ENCODE peak calls at places on chromosomes 16 and 17, in nine cellular contexts. One of them, this sample, is unnamed.

GRCh38 chr16:51008037-51008436 is 143.0 kb downstream of the SALL1 start:
- DNase-seq in lung: no peak
- DNase-seq in astrocyte of the spinal cord: no peak
- DNase-seq in epithelial cell of esophagus: no peak
- DNase-seq in fibroblast of the aortic adventitia: no peak
- DNase-seq in tibial nerve: no peak
- DNase-seq in Caco-2: no peak
- DNase-seq in left lung: no peak
- DNase-seq in HFF-Myc: no peak
- DNase-seq in this sample: no peak

GRCh38 chr17:76720211-76720610 is 6.2 kb downstream of the JMJD6 start:
- DNase-seq in lung: no peak
- DNase-seq in astrocyte of the spinal cord: no peak
- DNase-seq in epithelial cell of esophagus: no peak
- DNase-seq in fibroblast of the aortic adventitia: no peak
- DNase-seq in tibial nerve: no peak
- DNase-seq in Caco-2: no peak
- DNase-seq in left lung: no peak
- DNase-seq in HFF-Myc: no peak
- DNase-seq in this sample: no peak

GRCh38 chr17:76997981-76998531 is 129.9 kb downstream of the MGAT5B start:
- DNase-seq in lung: no peak
- DNase-seq in astrocyte of the spinal cord: peak
- DNase-seq in epithelial cell of esophagus: no peak
- DNase-seq in fibroblast of the aortic adventitia: no peak
- DNase-seq in tibial nerve: no peak
- DNase-seq in Caco-2: no peak
- DNase-seq in left lung: no peak
- DNase-seq in HFF-Myc: no peak
- DNase-seq in this sample: no peak

GRCh38 chr17:38456031-38456815 is 28.0 kb downstream of the ARHGAP23 start:
- DNase-seq in lung: no peak
- DNase-seq in astrocyte of the spinal cord: no peak
- DNase-seq in epithelial cell of esophagus: peak
- DNase-seq in fibroblast of the aortic adventitia: no peak
- DNase-seq in tibial nerve: no peak
- DNase-seq in Caco-2: peak
- DNase-seq in left lung: no peak
- DNase-seq in HFF-Myc: no peak
- DNase-seq in this sample: no peak

GRCh38 chr16:86510465-86511261 is at the start of gene FOXF1:
- DNase-seq in lung: no peak
- DNase-seq in astrocyte of the spinal cord: peak
- DNase-seq in epithelial cell of esophagus: peak
- DNase-seq in fibroblast of the aortic adventitia: peak
- DNase-seq in tibial nerve: no peak
- DNase-seq in Caco-2: no peak
- DNase-seq in left lung: no peak
- DNase-seq in HFF-Myc: no peak
- DNase-seq in this sample: no peak

GRCh38 chr17:77274137-77274829 is 133.5 kb downstream of the SEC14L1 start:
- DNase-seq in lung: no peak
- DNase-seq in astrocyte of the spinal cord: no peak
- DNase-seq in epithelial cell of esophagus: no peak
- DNase-seq in fibroblast of the aortic adventitia: no peak
- DNase-seq in tibial nerve: no peak
- DNase-seq in Caco-2: no peak
- DNase-seq in left lung: no peak
- DNase-seq in HFF-Myc: no peak
- DNase-seq in this sample: no peak

GRCh38 chr17:62739666-62740065 is 68.4 kb downstream of the MARCHF10 start:
- DNase-seq in lung: no peak
- DNase-seq in astrocyte of the spinal cord: no peak
- DNase-seq in epithelial cell of esophagus: no peak
- DNase-seq in fibroblast of the aortic adventitia: no peak
- DNase-seq in tibial nerve: no peak
- DNase-seq in Caco-2: no peak
- DNase-seq in left lung: no peak
- DNase-seq in HFF-Myc: no peak
- DNase-seq in this sample: no peak

GRCh38 chr16:50213939-50214519 is 52.3 kb upstream of the ADCY7 start:
- DNase-seq in lung: no peak
- DNase-seq in astrocyte of the spinal cord: peak
- DNase-seq in epithelial cell of esophagus: peak
- DNase-seq in fibroblast of the aortic adventitia: peak
- DNase-seq in tibial nerve: peak
- DNase-seq in Caco-2: peak
- DNase-seq in left lung: no peak
- DNase-seq in HFF-Myc: no peak
- DNase-seq in this sample: peak

GRCh38 chr16:63361032-63361624 is 1324.9 kb upstream of the CDH8 start:
- DNase-seq in lung: no peak
- DNase-seq in astrocyte of the spinal cord: peak
- DNase-seq in epithelial cell of esophagus: peak
- DNase-seq in fibroblast of the aortic adventitia: peak
- DNase-seq in tibial nerve: peak
- DNase-seq in Caco-2: peak
- DNase-seq in left lung: no peak
- DNase-seq in HFF-Myc: peak
- DNase-seq in this sample: peak

GRCh38 chr16:67246945-67247697 is at the start of gene FHOD1:
- DNase-seq in lung: peak
- DNase-seq in astrocyte of the spinal cord: peak
- DNase-seq in epithelial cell of esophagus: peak
- DNase-seq in fibroblast of the aortic adventitia: peak
- DNase-seq in tibial nerve: peak
- DNase-seq in Caco-2: peak
- DNase-seq in left lung: peak
- DNase-seq in HFF-Myc: peak
- DNase-seq in this sample: peak

GRCh38 chr17:61402978-61403845 is 3.6 kb downstream of the TBX2 start:
- DNase-seq in lung: no peak
- DNase-seq in astrocyte of the spinal cord: no peak
- DNase-seq in epithelial cell of esophagus: no peak
- DNase-seq in fibroblast of the aortic adventitia: peak
- DNase-seq in tibial nerve: no peak
- DNase-seq in Caco-2: no peak
- DNase-seq in left lung: peak
- DNase-seq in HFF-Myc: no peak
- DNase-seq in this sample: no peak

GRCh38 chr16:77721752-77722314 is 481 bp upstream of the NUDT7 start:
- DNase-seq in lung: no peak
- DNase-seq in astrocyte of the spinal cord: no peak
- DNase-seq in epithelial cell of esophagus: no peak
- DNase-seq in fibroblast of the aortic adventitia: no peak
- DNase-seq in tibial nerve: no peak
- DNase-seq in Caco-2: peak
- DNase-seq in left lung: no peak
- DNase-seq in HFF-Myc: no peak
- DNase-seq in this sample: no peak

DNA sequence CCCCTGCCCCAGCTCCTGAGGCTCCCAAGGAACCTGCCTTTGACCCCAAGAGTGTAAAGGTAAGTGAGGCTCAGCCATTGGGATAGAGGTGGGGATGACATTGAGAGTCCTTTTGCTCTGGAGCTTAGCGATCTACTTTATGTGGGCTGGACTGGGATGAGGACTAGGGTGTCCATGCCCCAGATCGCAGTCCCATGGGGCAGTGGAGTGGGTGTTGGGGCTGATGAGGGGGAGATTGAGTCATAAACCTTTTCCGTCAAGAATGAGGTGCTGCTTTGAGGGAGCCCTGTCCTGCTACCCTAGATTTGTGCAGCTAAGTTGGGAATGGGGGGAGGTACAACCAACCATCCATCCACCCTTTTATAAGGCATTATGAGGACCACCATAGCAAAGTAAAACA is 351 bp downstream of the MYL4 start:
- DNase-seq in lung: no peak
- DNase-seq in astrocyte of the spinal cord: no peak
- DNase-seq in epithelial cell of esophagus: no peak
- DNase-seq in fibroblast of the aortic adventitia: no peak
- DNase-seq in tibial nerve: no peak
- DNase-seq in Caco-2: no peak
- DNase-seq in left lung: no peak
- DNase-seq in HFF-Myc: no peak
- DNase-seq in this sample: no peak
- H3K4me3 ChIP-seq in lung: no peak
- H3K4me3 ChIP-seq in astrocyte of the spinal cord: no peak
- H3K4me3 ChIP-seq in epithelial cell of esophagus: no peak
- H3K4me3 ChIP-seq in fibroblast of the aortic adventitia: no peak
- H3K4me3 ChIP-seq in tibial nerve: no peak
- H3K4me3 ChIP-seq in Caco-2: no peak
- H3K4me3 ChIP-seq in left lung: no peak
- H3K4me3 ChIP-seq in HFF-Myc: no peak
- H3K4me3 ChIP-seq in this sample: no peak

DNA sequence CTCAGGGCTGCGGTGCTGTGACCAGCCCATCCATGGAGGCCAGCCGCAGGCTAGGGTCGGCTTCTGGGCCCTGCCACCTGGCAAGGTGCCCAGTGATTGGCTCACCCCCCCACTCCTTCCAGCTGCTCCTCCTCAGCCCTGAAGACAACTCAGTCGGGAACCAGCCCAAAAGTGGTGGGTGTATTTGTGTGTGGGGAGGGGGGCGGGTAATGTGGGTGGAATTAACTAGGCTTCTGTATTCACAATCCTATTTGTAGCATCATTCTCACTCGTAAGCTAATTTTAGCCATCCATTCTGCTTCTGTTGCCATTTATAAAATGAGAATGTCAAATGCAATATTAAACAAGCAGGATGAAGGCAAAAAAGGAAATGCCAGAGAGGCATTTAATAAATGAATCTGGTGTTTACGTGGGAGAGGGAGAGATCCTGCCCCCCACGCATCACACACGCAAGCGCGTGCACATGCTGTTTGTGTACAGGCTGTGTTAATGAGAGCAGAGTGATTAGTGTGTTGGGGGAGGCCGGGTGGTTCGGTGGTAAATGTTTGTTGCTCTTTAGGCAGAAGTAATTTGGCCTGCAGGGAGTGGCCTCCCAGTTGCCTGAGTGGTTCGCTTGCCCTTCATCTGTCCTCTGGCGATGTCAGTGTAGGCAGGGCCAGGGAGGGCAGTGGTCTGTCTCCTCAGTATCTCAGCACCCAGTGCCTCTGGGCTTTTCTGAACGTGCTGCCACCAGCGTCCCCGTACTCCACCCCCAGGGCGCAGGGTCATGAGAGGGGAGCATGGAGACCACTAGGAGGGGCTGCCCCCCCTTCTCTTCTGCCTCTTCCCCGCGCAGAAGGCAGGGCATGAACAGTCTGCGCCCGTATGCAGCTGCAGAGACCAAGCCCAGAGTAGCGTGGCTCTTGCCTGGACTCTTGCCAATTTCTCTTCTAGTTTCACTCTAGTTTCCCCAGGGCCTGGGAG is 140.0 kb downstream of the CCDC182 start:
- DNase-seq in lung: no peak
- DNase-seq in astrocyte of the spinal cord: peak
- DNase-seq in epithelial cell of esophagus: peak
- DNase-seq in fibroblast of the aortic adventitia: peak
- DNase-seq in tibial nerve: peak
- DNase-seq in Caco-2: no peak
- DNase-seq in left lung: no peak
- DNase-seq in HFF-Myc: no peak
- DNase-seq in this sample: peak
- TF ChIP-seq CTCF in lung: no peak
- TF ChIP-seq CTCF in astrocyte of the spinal cord: no peak
- TF ChIP-seq CTCF in epithelial cell of esophagus: no peak
- TF ChIP-seq CTCF in fibroblast of the aortic adventitia: no peak
- TF ChIP-seq CTCF in tibial nerve: no peak
- TF ChIP-seq CTCF in Caco-2: no peak
- TF ChIP-seq CTCF in left lung: no peak
- TF ChIP-seq CTCF in HFF-Myc: no peak
- TF ChIP-seq CTCF in this sample: peak

GRCh38 chr17:48577330-48577945 is 712 bp downstream of the HOXB4 start:
- DNase-seq in lung: no peak
- DNase-seq in astrocyte of the spinal cord: no peak
- DNase-seq in epithelial cell of esophagus: no peak
- DNase-seq in fibroblast of the aortic adventitia: peak
- DNase-seq in tibial nerve: no peak
- DNase-seq in Caco-2: peak
- DNase-seq in left lung: no peak
- DNase-seq in HFF-Myc: no peak
- DNase-seq in this sample: no peak

GRCh38 chr17:48579738-48580543 is 1.8 kb upstream of the HOXB4 start:
- DNase-seq in lung: no peak
- DNase-seq in astrocyte of the spinal cord: peak
- DNase-seq in epithelial cell of esophagus: no peak
- DNase-seq in fibroblast of the aortic adventitia: peak
- DNase-seq in tibial nerve: no peak
- DNase-seq in Caco-2: peak
- DNase-seq in left lung: no peak
- DNase-seq in HFF-Myc: no peak
- DNase-seq in this sample: no peak

GRCh38 chr17:48576479-48577309 is 1.5 kb downstream of the HOXB4 start:
- DNase-seq in lung: no peak
- DNase-seq in astrocyte of the spinal cord: peak
- DNase-seq in epithelial cell of esophagus: peak
- DNase-seq in fibroblast of the aortic adventitia: peak
- DNase-seq in tibial nerve: no peak
- DNase-seq in Caco-2: no peak
- DNase-seq in left lung: no peak
- DNase-seq in HFF-Myc: no peak
- DNase-seq in this sample: no peak

GRCh38 chr17:48577946-48578615 is at the start of gene HOXB4:
- DNase-seq in lung: peak
- DNase-seq in astrocyte of the spinal cord: peak
- DNase-seq in epithelial cell of esophagus: no peak
- DNase-seq in fibroblast of the aortic adventitia: peak
- DNase-seq in tibial nerve: peak
- DNase-seq in Caco-2: peak
- DNase-seq in left lung: peak
- DNase-seq in HFF-Myc: no peak
- DNase-seq in this sample: peak

GRCh38 chr17:48578616-48579560 is 738 bp upstream of the HOXB4 start:
- DNase-seq in lung: no peak
- DNase-seq in astrocyte of the spinal cord: no peak
- DNase-seq in epithelial cell of esophagus: no peak
- DNase-seq in fibroblast of the aortic adventitia: peak
- DNase-seq in tibial nerve: no peak
- DNase-seq in Caco-2: no peak
- DNase-seq in left lung: no peak
- DNase-seq in HFF-Myc: no peak
- DNase-seq in this sample: no peak
- H3K4me3 ChIP-seq in lung: peak
- H3K4me3 ChIP-seq in astrocyte of the spinal cord: peak
- H3K4me3 ChIP-seq in epithelial cell of esophagus: peak
- H3K4me3 ChIP-seq in fibroblast of the aortic adventitia: peak
- H3K4me3 ChIP-seq in tibial nerve: peak
- H3K4me3 ChIP-seq in Caco-2: peak
- H3K4me3 ChIP-seq in left lung: peak
- H3K4me3 ChIP-seq in HFF-Myc: peak
- H3K4me3 ChIP-seq in this sample: peak

DNA sequence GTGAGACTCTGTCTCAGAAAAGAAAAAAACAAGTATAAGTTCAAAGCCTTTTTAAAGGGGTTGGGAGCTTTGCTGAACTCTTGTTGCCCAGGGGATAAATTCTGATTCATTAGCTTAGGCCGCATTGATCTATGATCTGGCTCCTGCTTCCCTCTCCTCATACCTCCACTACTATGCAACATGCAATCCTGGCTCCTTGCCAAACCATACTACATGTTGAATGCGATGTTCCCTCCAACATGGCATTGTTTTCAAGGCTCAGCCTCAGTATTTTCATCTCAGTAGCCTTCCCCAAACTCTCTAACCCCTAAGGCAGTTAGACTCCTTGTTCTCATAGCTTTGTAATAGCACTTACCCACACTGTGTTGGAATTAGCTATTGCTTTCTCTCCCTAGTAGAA is 6.2 kb downstream of the REXO5 start:
- DNase-seq in lung: no peak
- DNase-seq in astrocyte of the spinal cord: no peak
- DNase-seq in epithelial cell of esophagus: peak
- DNase-seq in fibroblast of the aortic adventitia: no peak
- DNase-seq in tibial nerve: no peak
- DNase-seq in Caco-2: no peak
- DNase-seq in left lung: no peak
- DNase-seq in HFF-Myc: no peak
- DNase-seq in this sample: no peak
- TF ChIP-seq CTCF in lung: no peak
- TF ChIP-seq CTCF in astrocyte of the spinal cord: no peak
- TF ChIP-seq CTCF in epithelial cell of esophagus: no peak
- TF ChIP-seq CTCF in fibroblast of the aortic adventitia: no peak
- TF ChIP-seq CTCF in tibial nerve: no peak
- TF ChIP-seq CTCF in Caco-2: no peak
- TF ChIP-seq CTCF in left lung: no peak
- TF ChIP-seq CTCF in HFF-Myc: no peak
- TF ChIP-seq CTCF in this sample: no peak

This sample was measured in astrocyte of the cerebellum.